ENCODE peak calls at places on chromosomes 5 and 9, in nine cellular contexts. A, G, O, R, Y, U, Z, L and J are unnamed samples.

GRCh38 chr5:74040065-74040551 is 414.1 kb downstream of the ARHGEF28 start:
- DNase-seq in A (no peak), L (no peak), Y (no peak), O (no peak), R (peak), G (peak), Z (peak), U (peak), J (no peak)

GRCh38 chr9:92407818-92408217 is 3.4 kb upstream of the OGN start:
- DNase-seq in A (no peak), Y (no peak), O (no peak), G (no peak), R (no peak), U (no peak), Z (no peak), L (no peak), J (no peak)

GRCh38 chr9:21434202-21435014 is 5.8 kb upstream of the IFNA1 start:
- DNase-seq in Z (no peak), L (no peak), U (peak), R (peak), G (peak), O (no peak), Y (peak), A (peak), J (no peak)

GRCh38 chr5:113572716-113573115 is 59.2 kb downstream of the YTHDC2 start:
- DNase-seq in R (no peak), L (no peak), Z (no peak), U (no peak), A (no peak), Y (no peak), G (no peak), O (no peak), J (no peak)

GRCh38 chr5:39214912-39215709 is 4.3 kb downstream of the FYB1 start:
- DNase-seq in Y (no peak), U (no peak), G (no peak), O (no peak), Z (no peak), A (no peak), R (no peak), L (no peak), J (no peak)

GRCh38 chr9:127418037-127418471 is 6.1 kb upstream of the ZNF79 start:
- DNase-seq in Y (no peak), O (no peak), R (no peak), Z (no peak), G (no peak), L (peak), U (no peak), A (no peak), J (no peak)

GRCh38 chr5:172370648-172371248 is 83.6 kb downstream of the SH3PXD2B start:
- DNase-seq in R (peak), L (no peak), U (peak), O (no peak), Y (peak), A (no peak), G (no peak), Z (no peak), J (no peak)

GRCh38 chr9:133428579-133429215 is 6.5 kb downstream of the ADAMTS13 start:
- DNase-seq in G (no peak), Y (no peak), U (peak), A (no peak), R (no peak), O (no peak), L (no peak), Z (no peak), J (peak)

GRCh38 chr5:135127604-135128240 is 93.7 kb upstream of the PITX1 start:
- DNase-seq in O (no peak), Y (no peak), A (no peak), R (peak), U (peak), L (no peak), G (no peak), Z (no peak), J (no peak)

GRCh38 chr5:116032094-116032517 is at the start of gene ARL14EPL:
- DNase-seq in A (no peak), O (peak), G (peak), Z (peak), U (peak), L (peak), R (peak), Y (no peak), J (no peak)
- TF ChIP-seq CTCF in A (peak), O (no peak), G (peak), Z (no peak), U (peak), L (peak), R (no peak), Y (peak), J (no peak)

GRCh38 chr9:1871486-1872181 is 143.5 kb upstream of the SMARCA2 start:
- DNase-seq in A (no peak), U (peak), O (no peak), L (no peak), G (no peak), R (peak), Z (no peak), Y (no peak), J (no peak)

GRCh38 chr9:1870915-1871314 is 144.2 kb upstream of the SMARCA2 start:
- DNase-seq in L (no peak), A (no peak), O (no peak), Y (no peak), R (no peak), Z (no peak), U (no peak), G (no peak), J (no peak)

GRCh38 chr9:1875251-1875851 is 139.8 kb upstream of the SMARCA2 start:
- DNase-seq in Z (no peak), R (no peak), Y (no peak), A (no peak), O (no peak), L (no peak), G (no peak), U (no peak), J (no peak)

GRCh38 chr9:1869843-1870242 is 145.3 kb upstream of the SMARCA2 start:
- DNase-seq in G (no peak), L (no peak), Z (no peak), R (peak), U (peak), O (peak), A (peak), Y (peak), J (no peak)
- TF ChIP-seq CTCF in G (peak), L (peak), Z (no peak), R (peak), U (peak), O (no peak), A (peak), Y (peak), J (peak)

DNA sequence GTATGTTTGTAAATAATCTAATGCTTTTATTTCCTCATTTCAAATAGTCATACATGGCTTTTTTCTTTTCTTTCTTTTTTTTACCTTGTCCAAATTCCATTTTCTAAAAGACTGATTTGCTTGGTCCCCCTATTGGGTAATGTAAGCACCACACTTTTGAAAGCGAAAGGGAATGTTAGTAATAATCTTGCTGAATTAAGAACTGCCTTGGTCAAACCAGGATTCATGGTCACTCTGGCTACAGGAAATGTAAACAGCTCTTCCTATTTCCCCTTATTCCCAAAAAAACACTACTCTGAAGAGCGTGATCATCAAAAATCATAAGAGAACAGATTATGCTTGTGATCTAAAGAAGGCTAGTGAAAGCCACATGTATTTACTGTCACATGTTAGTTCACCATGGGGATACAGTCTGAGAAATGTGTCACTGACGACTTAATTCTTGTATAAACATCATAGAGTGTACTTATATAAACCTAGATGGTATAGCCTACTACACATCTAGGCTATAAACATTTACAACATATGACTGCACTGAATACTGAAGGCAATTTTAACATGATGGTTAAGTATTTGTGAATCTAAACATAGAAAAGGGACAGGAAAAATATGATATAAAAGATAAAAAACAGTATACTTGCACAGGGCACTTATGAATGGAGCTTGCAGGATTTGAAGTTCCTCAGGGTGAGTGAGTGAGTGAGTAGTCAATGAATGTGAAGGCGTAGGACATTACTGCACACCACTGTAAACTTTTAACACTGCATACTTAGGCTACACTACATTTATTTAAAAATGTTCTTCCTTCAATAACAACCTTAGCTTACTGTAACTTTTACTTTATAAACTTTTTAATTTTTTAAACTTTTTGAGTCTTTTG is 75.3 kb downstream of the HMGCR start:
- DNase-seq in O (no peak), Z (no peak), A (no peak), Y (no peak), R (no peak), U (peak), G (no peak), L (no peak), J (no peak)
- TF ChIP-seq CTCF in O (no peak), Z (no peak), A (no peak), Y (peak), R (no peak), U (no peak), G (no peak), L (no peak), J (peak)

DNA sequence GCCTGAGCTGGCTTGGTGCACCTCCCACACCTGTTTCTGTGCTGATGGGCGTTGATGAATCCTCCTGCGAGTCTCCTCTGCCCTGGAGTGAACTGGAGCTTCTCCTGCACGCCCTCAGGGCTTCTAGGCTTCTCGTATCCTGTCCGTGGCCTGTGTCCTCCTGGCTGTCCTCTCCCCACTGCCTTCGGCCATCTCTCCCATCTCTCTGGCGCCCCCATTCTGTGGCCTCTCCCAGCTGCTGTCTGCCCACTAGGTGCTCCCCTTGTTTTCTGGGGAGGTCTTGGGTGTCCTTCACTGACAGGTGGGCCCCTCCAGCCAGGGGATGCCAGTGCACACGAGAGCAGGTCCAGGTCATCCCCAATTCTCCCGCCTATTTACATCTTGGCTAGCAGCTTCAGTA is 28.8 kb downstream of the AHRR start:
- DNase-seq in U (no peak), G (no peak), Z (no peak), L (no peak), O (peak), A (no peak), R (no peak), Y (no peak), J (no peak)
- TF ChIP-seq CTCF in U (no peak), G (no peak), Z (no peak), L (no peak), O (no peak), A (no peak), R (no peak), Y (no peak), J (no peak)

GRCh38 chr9:89009049-89009840 is 18.0 kb downstream of the S1PR3 start:
- DNase-seq in A (no peak), Y (no peak), U (no peak), L (no peak), O (peak), Z (no peak), R (no peak), G (no peak), J (no peak)
- TF ChIP-seq CTCF in A (no peak), Y (no peak), U (no peak), L (no peak), O (no peak), Z (no peak), R (no peak), G (peak), J (no peak)

GRCh38 chr9:108904161-108904560 is 29.8 kb downstream of the ELP1 start:
- DNase-seq in R (no peak), A (no peak), L (no peak), O (no peak), Y (no peak), G (no peak), U (no peak), Z (no peak), J (no peak)

GRCh38 chr9:108903437-108904103 is 30.4 kb downstream of the ELP1 start:
- DNase-seq in Z (no peak), R (peak), L (no peak), Y (no peak), A (no peak), G (no peak), O (no peak), U (peak), J (no peak)
- TF ChIP-seq CTCF in Z (no peak), R (no peak), L (no peak), Y (no peak), A (no peak), G (no peak), O (no peak), U (no peak), J (no peak)

DNA sequence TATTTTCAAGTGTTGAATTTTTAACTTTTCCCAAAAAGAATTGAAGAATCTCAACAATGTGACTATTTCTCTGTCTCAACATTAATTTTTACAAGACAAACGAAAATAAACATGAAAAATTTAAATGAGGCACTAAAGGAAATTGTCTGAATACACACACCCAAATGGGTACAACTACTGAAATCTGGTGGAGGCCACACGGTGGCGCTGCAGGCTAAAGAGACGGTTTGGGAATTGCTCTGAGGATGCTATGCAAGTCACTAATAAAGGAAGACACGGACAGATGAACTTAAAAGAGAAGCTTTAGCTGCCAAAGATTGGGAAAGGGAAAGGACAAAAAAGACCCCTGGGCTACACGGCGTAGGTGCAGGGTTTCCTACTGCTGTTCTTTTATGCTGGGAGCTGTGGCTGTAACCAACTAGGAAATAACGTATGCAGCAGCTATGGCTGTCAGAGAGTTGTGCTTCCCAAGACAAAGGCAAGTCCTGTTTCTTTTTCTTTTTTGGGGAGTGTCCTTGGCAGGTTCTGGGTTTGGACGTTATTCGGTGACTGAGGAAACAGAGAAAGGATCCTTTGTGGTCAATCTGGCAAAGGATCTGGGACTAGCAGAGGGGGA is at the start of gene PCDHB10:
- DNase-seq in L (no peak), G (no peak), Y (peak), A (no peak), R (peak), U (peak), Z (no peak), O (no peak), J (no peak)
- TF ChIP-seq CTCF in L (peak), G (peak), Y (peak), A (peak), R (peak), U (peak), Z (no peak), O (no peak), J (peak)

GRCh38 chr5:119322312-119322947 is 33.4 kb upstream of the TNFAIP8 start:
- DNase-seq in A (no peak), U (peak), Z (no peak), L (no peak), O (no peak), G (no peak), Y (no peak), R (peak), J (no peak)

GRCh38 chr5:119322948-119323629 is 32.7 kb upstream of the TNFAIP8 start:
- DNase-seq in G (no peak), Z (no peak), A (no peak), O (no peak), R (peak), L (no peak), Y (no peak), U (no peak), J (no peak)

GRCh38 chr5:119321569-119322311 is 34.1 kb upstream of the TNFAIP8 start:
- DNase-seq in R (no peak), Y (no peak), O (no peak), L (no peak), G (no peak), A (no peak), U (no peak), Z (no peak), J (no peak)

GRCh38 chr5:119324842-119325241 is 31.0 kb upstream of the TNFAIP8 start:
- DNase-seq in R (no peak), Y (no peak), Z (no peak), O (no peak), L (no peak), U (no peak), A (no peak), G (no peak), J (no peak)

GRCh38 chr5:119323630-119324000 is 32.2 kb upstream of the TNFAIP8 start:
- DNase-seq in Y (no peak), G (no peak), L (no peak), U (peak), Z (no peak), A (no peak), R (peak), O (no peak), J (no peak)
- TF ChIP-seq CTCF in Y (no peak), G (no peak), L (no peak), U (no peak), Z (no peak), A (no peak), R (no peak), O (no peak), J (no peak)

DNA sequence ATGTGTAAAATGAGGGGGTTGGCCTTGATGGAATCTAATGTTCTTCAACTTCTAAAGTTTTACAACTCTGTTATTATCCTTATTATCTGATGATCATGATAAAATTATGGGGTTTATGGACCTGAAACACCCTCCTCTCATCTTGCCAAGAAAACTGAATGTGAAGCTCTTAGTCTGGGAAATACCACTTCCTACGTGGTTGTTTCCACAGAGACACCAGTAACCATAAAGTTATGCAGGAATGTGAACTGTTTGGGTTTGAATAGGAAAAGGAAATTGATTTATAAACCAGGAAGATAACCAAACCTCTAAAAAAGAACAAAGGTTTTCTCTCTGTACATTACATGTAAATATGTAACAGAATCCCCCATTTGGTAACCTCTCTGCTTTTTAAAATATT is 28.3 kb upstream of the RAI14 start:
- DNase-seq in Z (no peak), O (no peak), L (no peak), U (peak), A (no peak), R (peak), Y (no peak), G (no peak), J (no peak)
- TF ChIP-seq CTCF in Z (no peak), O (no peak), L (no peak), U (no peak), A (no peak), R (no peak), Y (no peak), G (no peak), J (no peak)